ENCODE peak calls at places on chromosomes 2 and 18, in nine cellular contexts. A, O, D, S, B, H, R, I and V are unnamed samples.

GRCh38 chr2:127051116-127051779 is 55.7 kb downstream of the BIN1 start:
- DNase-seq in A (no peak), O (peak), D (no peak), S (no peak), B (no peak), H (peak), R (no peak), I (no peak), V (no peak)

GRCh38 chr2:13015941-13016340 is 299.2 kb downstream of the TRIB2 start:
- DNase-seq in A (no peak), O (no peak), D (no peak), S (no peak), B (peak), H (no peak), R (no peak), I (no peak), V (no peak)

GRCh38 chr18:3671181-3671580 is 221.2 kb downstream of the TGIF1 start:
- DNase-seq in A (no peak), O (no peak), D (no peak), S (no peak), B (no peak), H (no peak), R (no peak), I (no peak), V (no peak)

GRCh38 chr18:71239111-71239624 is 950.3 kb downstream of the SOCS6 start:
- DNase-seq in A (no peak), O (no peak), D (no peak), S (no peak), B (no peak), H (no peak), R (no peak), I (no peak), V (no peak)

GRCh38 chr2:235270291-235270690 is 223.6 kb upstream of the AGAP1 start:
- DNase-seq in A (no peak), O (no peak), D (no peak), S (no peak), B (no peak), H (no peak), R (no peak), I (no peak), V (no peak)

GRCh38 chr18:49690307-49690706 is 123.0 kb downstream of the ACAA2 start:
- DNase-seq in A (no peak), O (no peak), D (no peak), S (peak), B (no peak), H (no peak), R (peak), I (peak), V (no peak)

GRCh38 chr2:39867268-39867667 is 88.2 kb upstream of the THUMPD2 start:
- DNase-seq in A (no peak), O (no peak), D (no peak), S (no peak), B (no peak), H (no peak), R (no peak), I (no peak), V (no peak)

GRCh38 chr2:60475311-60475830 is 78.1 kb downstream of the BCL11A start:
- DNase-seq in A (no peak), O (no peak), D (no peak), S (no peak), B (no peak), H (no peak), R (no peak), I (no peak), V (no peak)

GRCh38 chr2:55229221-55229620 is 2.9 kb downstream of the CLHC1 start:
- DNase-seq in A (no peak), O (no peak), D (no peak), S (no peak), B (no peak), H (no peak), R (no peak), I (no peak), V (no peak)